ENCODE peak calls at places on chromosome 20, in six cellular contexts. One of them, this sample, is unnamed.

GRCh38 chr20:51379601-51380341 is 162.7 kb downstream of the NFATC2 start:
- DNase-seq in thyroid gland: no peak
- DNase-seq in GM12878: no peak
- DNase-seq in adrenal gland: no peak
- DNase-seq in H54: no peak
- DNase-seq in heart left ventricle: no peak
- DNase-seq in this sample: no peak

GRCh38 chr20:37395411-37395800 is 49.5 kb downstream of the SRC start:
- DNase-seq in GM12878: no peak
- DNase-seq in heart left ventricle: no peak
- DNase-seq in thyroid gland: no peak
- DNase-seq in H54: no peak
- DNase-seq in adrenal gland: no peak
- DNase-seq in this sample: no peak

GRCh38 chr20:48165401-48165685 is 380.1 kb upstream of the SULF2 start:
- DNase-seq in heart left ventricle: no peak
- DNase-seq in GM12878: no peak
- DNase-seq in H54: no peak
- DNase-seq in adrenal gland: no peak
- DNase-seq in thyroid gland: no peak
- DNase-seq in this sample: peak

GRCh38 chr20:3981132-3981452 is 34.3 kb downstream of the RNF24 start:
- DNase-seq in GM12878: no peak
- DNase-seq in thyroid gland: no peak
- DNase-seq in heart left ventricle: no peak
- DNase-seq in adrenal gland: no peak
- DNase-seq in H54: no peak
- DNase-seq in this sample: no peak

GRCh38 chr20:63175031-63175895 is 40.7 kb downstream of the YTHDF1 start:
- DNase-seq in H54: no peak
- DNase-seq in GM12878: no peak
- DNase-seq in heart left ventricle: no peak
- DNase-seq in thyroid gland: no peak
- DNase-seq in adrenal gland: no peak
- DNase-seq in this sample: no peak

GRCh38 chr20:4513720-4514119 is 208.0 kb upstream of the PRND start:
- DNase-seq in GM12878: no peak
- DNase-seq in H54: no peak
- DNase-seq in thyroid gland: no peak
- DNase-seq in heart left ventricle: no peak
- DNase-seq in adrenal gland: no peak
- DNase-seq in this sample: no peak

GRCh38 chr20:34891166-34892062 is 15.0 kb downstream of the ACSS2 start:
- DNase-seq in heart left ventricle: no peak
- DNase-seq in GM12878: no peak
- DNase-seq in adrenal gland: peak
- DNase-seq in thyroid gland: no peak
- DNase-seq in H54: no peak
- DNase-seq in this sample: no peak

GRCh38 chr20:57400821-57401564 is 9.8 kb downstream of the RBM38 start:
- DNase-seq in H54: no peak
- DNase-seq in heart left ventricle: peak
- DNase-seq in thyroid gland: no peak
- DNase-seq in GM12878: no peak
- DNase-seq in adrenal gland: no peak
- DNase-seq in this sample: no peak

GRCh38 chr20:62567246-62568044 is 74.9 kb upstream of the SLCO4A1 start:
- DNase-seq in GM12878: no peak
- DNase-seq in adrenal gland: no peak
- DNase-seq in heart left ventricle: no peak
- DNase-seq in H54: no peak
- DNase-seq in thyroid gland: no peak
- DNase-seq in this sample: no peak

GRCh38 chr20:29325304-29325640 is 1932.2 kb upstream of the DEFB115 start:
- DNase-seq in heart left ventricle: no peak
- DNase-seq in adrenal gland: no peak
- DNase-seq in thyroid gland: no peak
- DNase-seq in GM12878: no peak
- DNase-seq in H54: no peak
- DNase-seq in this sample: no peak

GRCh38 chr20:235891-236290 is 8.8 kb downstream of the DEFB129 start:
- DNase-seq in H54: no peak
- DNase-seq in heart left ventricle: no peak
- DNase-seq in GM12878: no peak
- DNase-seq in thyroid gland: peak
- DNase-seq in adrenal gland: no peak
- DNase-seq in this sample: no peak

GRCh38 chr20:3277686-3278465 is 38.9 kb upstream of the SLC4A11 start:
- DNase-seq in adrenal gland: no peak
- DNase-seq in H54: no peak
- DNase-seq in thyroid gland: no peak
- DNase-seq in GM12878: no peak
- DNase-seq in heart left ventricle: no peak
- DNase-seq in this sample: no peak

GRCh38 chr20:45886590-45887345 is 654 bp downstream of the SPATA25 start:
- DNase-seq in GM12878: no peak
- DNase-seq in thyroid gland: no peak
- DNase-seq in adrenal gland: peak
- DNase-seq in heart left ventricle: no peak
- DNase-seq in H54: no peak
- DNase-seq in this sample: no peak

GRCh38 chr20:45883100-45883469 is 2.1 kb downstream of the ZSWIM1 start:
- DNase-seq in thyroid gland: no peak
- DNase-seq in heart left ventricle: no peak
- DNase-seq in H54: no peak
- DNase-seq in GM12878: no peak
- DNase-seq in adrenal gland: peak
- DNase-seq in this sample: no peak

GRCh38 chr20:45882469-45883099 is 1.6 kb downstream of the ZSWIM1 start:
- DNase-seq in adrenal gland: no peak
- DNase-seq in thyroid gland: no peak
- DNase-seq in heart left ventricle: no peak
- DNase-seq in GM12878: no peak
- DNase-seq in H54: no peak
- DNase-seq in this sample: no peak

GRCh38 chr20:45878076-45878731 is 2.8 kb upstream of the ZSWIM1 start:
- DNase-seq in heart left ventricle: no peak
- DNase-seq in H54: no peak
- DNase-seq in thyroid gland: no peak
- DNase-seq in adrenal gland: peak
- DNase-seq in GM12878: no peak
- DNase-seq in this sample: no peak

GRCh38 chr20:45880988-45881788 is at the start of gene ZSWIM1:
- DNase-seq in adrenal gland: peak
- DNase-seq in H54: peak
- DNase-seq in thyroid gland: peak
- DNase-seq in heart left ventricle: peak
- DNase-seq in GM12878: peak
- DNase-seq in this sample: peak
- TF ChIP-seq POLR2A in adrenal gland: peak
- TF ChIP-seq POLR2A in H54: peak
- TF ChIP-seq POLR2A in thyroid gland: no peak
- TF ChIP-seq POLR2A in heart left ventricle: peak
- TF ChIP-seq POLR2A in GM12878: peak
- TF ChIP-seq POLR2A in this sample: peak

GRCh38 chr20:59024111-59024530 is 4.9 kb downstream of the TUBB1 start:
- DNase-seq in heart left ventricle: no peak
- DNase-seq in thyroid gland: no peak
- DNase-seq in adrenal gland: peak
- DNase-seq in GM12878: no peak
- DNase-seq in H54: no peak
- DNase-seq in this sample: no peak
- TF ChIP-seq POLR2A in heart left ventricle: no peak
- TF ChIP-seq POLR2A in thyroid gland: no peak
- TF ChIP-seq POLR2A in adrenal gland: no peak
- TF ChIP-seq POLR2A in GM12878: no peak
- TF ChIP-seq POLR2A in H54: no peak
- TF ChIP-seq POLR2A in this sample: no peak

GRCh38 chr20:46129955-46130481 is 11.9 kb downstream of the CD40 start:
- DNase-seq in adrenal gland: no peak
- DNase-seq in H54: no peak
- DNase-seq in thyroid gland: peak
- DNase-seq in heart left ventricle: no peak
- DNase-seq in GM12878: peak
- DNase-seq in this sample: no peak
- TF ChIP-seq POLR2A in adrenal gland: no peak
- TF ChIP-seq POLR2A in H54: no peak
- TF ChIP-seq POLR2A in thyroid gland: no peak
- TF ChIP-seq POLR2A in heart left ventricle: no peak
- TF ChIP-seq POLR2A in GM12878: peak
- TF ChIP-seq POLR2A in this sample: no peak

GRCh38 chr20:10541668-10542411 is 106.7 kb downstream of the SLX4IP start:
- DNase-seq in H54: no peak
- DNase-seq in thyroid gland: no peak
- DNase-seq in heart left ventricle: no peak
- DNase-seq in adrenal gland: no peak
- DNase-seq in GM12878: no peak
- DNase-seq in this sample: no peak

GRCh38 chr20:10539818-10540553 is 104.9 kb downstream of the SLX4IP start:
- DNase-seq in thyroid gland: no peak
- DNase-seq in adrenal gland: no peak
- DNase-seq in H54: no peak
- DNase-seq in heart left ventricle: no peak
- DNase-seq in GM12878: no peak
- DNase-seq in this sample: no peak

GRCh38 chr20:10538768-10539167 is 103.7 kb downstream of the SLX4IP start:
- DNase-seq in thyroid gland: no peak
- DNase-seq in H54: no peak
- DNase-seq in adrenal gland: no peak
- DNase-seq in GM12878: no peak
- DNase-seq in heart left ventricle: no peak
- DNase-seq in this sample: no peak

GRCh38 chr20:10537850-10538480 is 102.9 kb downstream of the SLX4IP start:
- DNase-seq in heart left ventricle: no peak
- DNase-seq in thyroid gland: no peak
- DNase-seq in adrenal gland: no peak
- DNase-seq in H54: no peak
- DNase-seq in GM12878: no peak
- DNase-seq in this sample: no peak

GRCh38 chr20:10540636-10541493 is 105.8 kb downstream of the SLX4IP start:
- DNase-seq in adrenal gland: no peak
- DNase-seq in thyroid gland: no peak
- DNase-seq in heart left ventricle: no peak
- DNase-seq in GM12878: no peak
- DNase-seq in H54: peak
- DNase-seq in this sample: no peak
- TF ChIP-seq POLR2A in adrenal gland: no peak
- TF ChIP-seq POLR2A in thyroid gland: no peak
- TF ChIP-seq POLR2A in heart left ventricle: no peak
- TF ChIP-seq POLR2A in GM12878: no peak
- TF ChIP-seq POLR2A in H54: no peak
- TF ChIP-seq POLR2A in this sample: no peak

GRCh38 chr20:32743237-32744112 is at the start of gene COMMD7:
- DNase-seq in adrenal gland: peak
- DNase-seq in H54: no peak
- DNase-seq in GM12878: peak
- DNase-seq in heart left ventricle: peak
- DNase-seq in thyroid gland: peak
- DNase-seq in this sample: peak
- TF ChIP-seq POLR2A in adrenal gland: peak
- TF ChIP-seq POLR2A in H54: peak
- TF ChIP-seq POLR2A in GM12878: peak
- TF ChIP-seq POLR2A in heart left ventricle: no peak
- TF ChIP-seq POLR2A in thyroid gland: no peak
- TF ChIP-seq POLR2A in this sample: peak

GRCh38 chr20:33733654-33734576 is 2.1 kb downstream of the ZNF341 start:
- DNase-seq in GM12878: peak
- DNase-seq in adrenal gland: peak
- DNase-seq in H54: peak
- DNase-seq in thyroid gland: no peak
- DNase-seq in heart left ventricle: no peak
- DNase-seq in this sample: peak

GRCh38 chr20:33730946-33731692 is 677 bp upstream of the ZNF341 start:
- DNase-seq in GM12878: no peak
- DNase-seq in H54: no peak
- DNase-seq in heart left ventricle: no peak
- DNase-seq in thyroid gland: no peak
- DNase-seq in adrenal gland: no peak
- DNase-seq in this sample: no peak

GRCh38 chr20:33729101-33729500 is 2.7 kb upstream of the ZNF341 start:
- DNase-seq in H54: no peak
- DNase-seq in thyroid gland: no peak
- DNase-seq in heart left ventricle: no peak
- DNase-seq in GM12878: no peak
- DNase-seq in adrenal gland: no peak
- DNase-seq in this sample: no peak

GRCh38 chr20:33731693-33732165 is at the start of gene ZNF341:
- DNase-seq in GM12878: peak
- DNase-seq in thyroid gland: peak
- DNase-seq in H54: peak
- DNase-seq in adrenal gland: peak
- DNase-seq in heart left ventricle: peak
- DNase-seq in this sample: peak

DNA sequence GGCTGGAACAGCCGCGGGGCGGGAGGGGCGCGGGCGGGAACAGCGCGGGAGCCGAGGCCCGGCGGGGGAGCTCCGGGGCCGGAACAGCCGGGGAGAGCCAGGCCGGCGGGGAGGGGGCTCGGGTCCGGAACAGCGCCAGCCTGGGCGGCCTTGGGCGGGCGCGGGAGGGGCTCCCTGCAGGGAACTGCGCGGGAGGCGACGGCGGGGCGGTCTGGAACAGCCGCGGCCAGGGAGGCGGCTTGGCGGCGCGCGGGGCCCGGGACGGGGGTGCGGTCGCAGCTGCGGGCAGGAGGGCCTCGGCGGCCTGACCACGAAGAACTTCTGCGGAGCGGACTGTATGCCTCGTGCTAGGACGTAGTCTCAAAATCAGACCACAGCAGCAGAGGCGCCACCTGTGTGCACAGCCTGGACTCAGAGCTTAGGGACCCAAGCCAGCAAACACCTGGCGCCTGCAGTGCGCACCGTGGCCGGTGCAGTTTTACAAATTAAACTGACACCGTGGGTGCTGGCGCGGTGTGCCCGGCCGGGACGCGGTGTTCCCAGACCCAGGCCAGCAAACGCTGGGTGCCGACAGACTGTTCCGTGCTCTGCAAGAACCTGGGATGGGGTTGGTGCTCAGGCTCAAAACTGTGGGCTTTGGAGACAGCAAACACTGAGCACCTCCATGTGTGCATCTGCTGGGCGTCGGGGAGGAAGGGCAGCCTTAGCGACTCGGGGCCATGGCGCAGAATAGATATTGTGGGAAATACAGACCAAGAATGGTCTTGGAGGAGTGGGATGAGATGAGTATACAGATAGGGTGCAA is 572 bp downstream of the ZNF341 start:
- DNase-seq in GM12878: peak
- DNase-seq in heart left ventricle: peak
- DNase-seq in H54: no peak
- DNase-seq in adrenal gland: peak
- DNase-seq in thyroid gland: peak
- DNase-seq in this sample: peak
- TF ChIP-seq POLR2A in GM12878: peak
- TF ChIP-seq POLR2A in heart left ventricle: no peak
- TF ChIP-seq POLR2A in H54: peak
- TF ChIP-seq POLR2A in adrenal gland: peak
- TF ChIP-seq POLR2A in thyroid gland: no peak
- TF ChIP-seq POLR2A in this sample: peak